ENCODE peak calls at places on chromosomes 3 and 15, in nine cellular contexts. M is sigmoid colon, F is GM12892, J is HCT116, E is heart left ventricle, U is prostate gland, K is H54, I is adrenal gland, S is lower leg skin. C is an unnamed sample.

GRCh38 chr3:43998374-43998840 is 243.3 kb upstream of the TOPAZ1 start:
- DNase-seq in U (no peak), F (no peak), S (no peak), K (no peak), I (no peak), J (no peak), M (no peak), E (no peak), C (no peak)

GRCh38 chr15:40782609-40783227 is 12.9 kb downstream of the C15orf62 start:
- DNase-seq in I (no peak), M (no peak), K (no peak), U (peak), J (peak), S (peak), E (peak), F (peak), C (peak)

GRCh38 chr15:101003706-101004105 is 84.5 kb downstream of the LRRK1 start:
- DNase-seq in I (no peak), M (peak), K (no peak), F (no peak), J (no peak), S (no peak), E (no peak), U (no peak), C (no peak)

GRCh38 chr15:74901612-74902063 is 5.0 kb downstream of the FAM219B start:
- DNase-seq in J (no peak), E (peak), U (peak), I (peak), M (peak), K (peak), F (peak), S (peak), C (peak)

GRCh38 chr3:72982653-72983366 is 13.8 kb upstream of the PPP4R2 start:
- DNase-seq in S (no peak), K (no peak), U (no peak), E (no peak), M (no peak), J (no peak), F (no peak), I (no peak), C (no peak)

GRCh38 chr3:25843332-25843731 is 53.4 kb downstream of the OXSM start:
- DNase-seq in S (no peak), J (no peak), I (no peak), U (no peak), K (no peak), E (no peak), F (no peak), M (no peak), C (no peak)

GRCh38 chr3:150454622-150455021 is 46.5 kb downstream of the TSC22D2 start:
- DNase-seq in E (no peak), M (no peak), F (no peak), J (no peak), K (no peak), U (no peak), I (no peak), S (no peak), C (no peak)

GRCh38 chr15:39265261-39265660 is 315.6 kb upstream of the THBS1 start:
- DNase-seq in S (no peak), F (no peak), K (no peak), I (no peak), E (no peak), U (no peak), M (no peak), J (no peak), C (no peak)

GRCh38 chr3:195133462-195133861 is 137.5 kb downstream of the XXYLT1 start:
- DNase-seq in M (peak), U (peak), E (no peak), I (no peak), J (no peak), F (no peak), K (no peak), S (peak), C (no peak)

GRCh38 chr15:40844543-40844981 is 714 bp downstream of the SPINT1 start:
- DNase-seq in J (no peak), K (no peak), U (no peak), E (peak), S (no peak), M (no peak), F (no peak), I (no peak), C (peak)

GRCh38 chr3:181720281-181720680 is 8.6 kb downstream of the SOX2 start:
- DNase-seq in J (no peak), E (no peak), M (no peak), K (no peak), F (no peak), U (no peak), S (no peak), I (no peak), C (no peak)

GRCh38 chr3:119557874-119558264 is 1.5 kb downstream of the CD80 start:
- DNase-seq in F (no peak), U (no peak), J (no peak), M (no peak), E (no peak), I (no peak), S (no peak), K (no peak), C (no peak)

GRCh38 chr3:191366675-191367074 is 36.3 kb upstream of the UTS2B start:
- DNase-seq in F (no peak), K (no peak), E (no peak), U (no peak), J (no peak), I (no peak), S (no peak), M (no peak), C (no peak)

GRCh38 chr3:31166249-31166885 is 271.9 kb upstream of the GADL1 start:
- DNase-seq in I (no peak), J (no peak), F (no peak), K (peak), M (no peak), E (no peak), U (no peak), S (no peak), C (peak)

GRCh38 chr3:94028093-94028837 is at the start of gene STX19:
- DNase-seq in I (no peak), S (peak), J (peak), F (no peak), M (no peak), K (no peak), E (no peak), U (peak), C (no peak)
- TF ChIP-seq POLR2A in I (no peak), S (no peak), J (no peak), F (no peak), M (no peak), K (no peak), E (no peak), U (no peak), C (no peak)

DNA sequence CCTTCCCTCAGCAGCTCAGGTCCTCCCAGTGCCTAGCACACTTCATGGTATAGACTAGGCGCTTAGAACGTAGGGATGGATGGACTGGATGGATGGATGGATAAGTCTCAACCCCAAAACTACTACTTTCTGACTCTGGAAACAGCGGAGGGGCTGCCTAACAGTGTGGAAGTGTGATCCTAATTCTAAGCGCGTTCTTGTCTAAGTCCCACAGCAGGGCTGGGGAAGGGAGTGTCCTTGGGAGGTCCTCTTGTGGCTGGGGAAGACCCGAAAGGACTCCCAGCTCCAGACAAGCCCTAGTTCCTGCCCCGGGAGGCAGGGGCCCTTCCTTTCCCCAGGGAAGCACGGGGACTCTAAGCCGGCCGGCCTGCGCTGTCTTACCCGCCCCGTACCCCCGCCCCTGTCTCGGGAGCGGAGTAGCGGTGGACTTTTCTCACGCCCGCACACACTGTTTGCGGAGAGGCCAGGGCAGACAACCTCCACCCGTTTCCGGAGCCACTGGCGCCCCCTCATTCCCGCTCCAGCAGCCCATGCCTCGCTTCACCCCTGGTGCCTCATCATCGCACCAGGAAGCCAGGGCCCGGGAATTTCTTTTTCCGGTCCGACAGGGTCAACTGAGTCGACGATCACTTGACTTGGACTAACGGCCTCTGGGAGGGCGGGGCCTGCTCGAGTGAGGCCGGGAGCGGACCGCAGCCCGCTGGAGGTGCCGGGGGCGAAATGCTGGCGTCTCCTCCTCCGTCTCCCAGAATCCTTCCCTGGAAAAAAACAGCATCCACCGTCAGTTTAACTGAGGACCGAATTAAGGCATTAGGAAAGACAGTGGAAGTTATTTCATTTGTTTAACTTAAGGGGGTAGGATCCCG is 133.3 kb downstream of the TBC1D2B start:
- DNase-seq in K (no peak), M (peak), J (peak), S (peak), F (peak), E (peak), I (peak), U (peak), C (peak)
- TF ChIP-seq POLR2A in K (no peak), M (no peak), J (no peak), S (no peak), F (no peak), E (no peak), I (peak), U (no peak), C (no peak)

GRCh38 chr3:107524214-107525100 is 1.7 kb downstream of the BBX start:
- DNase-seq in U (peak), M (peak), K (peak), I (peak), E (peak), F (no peak), J (no peak), S (peak), C (peak)
- TF ChIP-seq POLR2A in U (peak), M (no peak), K (peak), I (peak), E (no peak), F (peak), J (no peak), S (no peak), C (no peak)

GRCh38 chr15:66673410-66674322 is 28.4 kb upstream of the SMAD6 start:
- DNase-seq in S (no peak), M (no peak), J (peak), F (no peak), U (no peak), K (no peak), I (peak), E (peak), C (no peak)
- TF ChIP-seq POLR2A in S (no peak), M (no peak), J (no peak), F (no peak), U (no peak), K (no peak), I (no peak), E (no peak), C (no peak)

DNA sequence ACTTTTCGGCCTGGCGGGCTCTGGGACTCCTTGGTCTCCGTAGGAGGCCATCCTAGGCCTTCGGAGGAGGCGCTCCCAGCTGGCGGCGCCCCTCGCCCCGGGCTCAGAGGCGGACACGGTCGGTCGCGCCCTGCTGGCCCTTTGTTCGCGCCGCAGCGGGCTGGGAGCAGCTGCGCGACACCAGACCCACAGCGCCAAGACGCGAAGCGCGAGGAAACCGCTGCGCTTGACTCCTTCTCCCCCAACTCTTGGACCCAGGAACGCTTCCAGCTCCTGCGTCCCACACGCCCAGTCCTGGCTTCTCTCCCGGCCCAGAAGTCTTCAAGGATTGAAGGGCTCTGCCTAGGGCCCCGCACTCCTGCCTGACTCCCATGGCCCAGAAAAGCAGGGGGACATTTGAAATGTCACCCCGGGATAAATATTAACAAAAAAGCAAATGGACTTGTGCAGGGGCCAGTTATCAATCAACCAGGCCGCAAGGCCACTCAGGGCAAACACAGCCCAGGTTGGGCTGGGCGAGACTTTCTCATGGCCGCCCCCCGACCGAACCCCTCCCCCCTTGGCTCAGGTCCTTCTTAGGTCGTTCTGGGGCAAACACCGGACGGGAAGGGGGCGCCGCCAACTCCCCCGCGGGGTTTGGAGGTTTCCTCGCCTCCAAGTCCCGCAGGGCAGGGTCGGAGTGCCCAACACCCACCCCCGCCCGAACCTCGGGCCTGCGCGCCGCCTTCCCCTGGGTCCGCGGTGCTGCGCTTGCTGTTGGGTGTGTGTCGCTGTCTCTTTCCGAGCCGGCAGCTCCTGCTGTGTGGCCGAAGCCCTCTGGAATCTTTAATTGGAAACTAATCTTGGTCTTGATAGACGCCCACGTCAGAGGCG is 5.1 kb downstream of the ONECUT1 start:
- DNase-seq in S (no peak), M (no peak), U (no peak), F (no peak), K (no peak), J (no peak), E (no peak), I (no peak), C (no peak)
- TF ChIP-seq POLR2A in S (no peak), M (no peak), U (no peak), F (no peak), K (no peak), J (no peak), E (no peak), I (no peak), C (no peak)

DNA sequence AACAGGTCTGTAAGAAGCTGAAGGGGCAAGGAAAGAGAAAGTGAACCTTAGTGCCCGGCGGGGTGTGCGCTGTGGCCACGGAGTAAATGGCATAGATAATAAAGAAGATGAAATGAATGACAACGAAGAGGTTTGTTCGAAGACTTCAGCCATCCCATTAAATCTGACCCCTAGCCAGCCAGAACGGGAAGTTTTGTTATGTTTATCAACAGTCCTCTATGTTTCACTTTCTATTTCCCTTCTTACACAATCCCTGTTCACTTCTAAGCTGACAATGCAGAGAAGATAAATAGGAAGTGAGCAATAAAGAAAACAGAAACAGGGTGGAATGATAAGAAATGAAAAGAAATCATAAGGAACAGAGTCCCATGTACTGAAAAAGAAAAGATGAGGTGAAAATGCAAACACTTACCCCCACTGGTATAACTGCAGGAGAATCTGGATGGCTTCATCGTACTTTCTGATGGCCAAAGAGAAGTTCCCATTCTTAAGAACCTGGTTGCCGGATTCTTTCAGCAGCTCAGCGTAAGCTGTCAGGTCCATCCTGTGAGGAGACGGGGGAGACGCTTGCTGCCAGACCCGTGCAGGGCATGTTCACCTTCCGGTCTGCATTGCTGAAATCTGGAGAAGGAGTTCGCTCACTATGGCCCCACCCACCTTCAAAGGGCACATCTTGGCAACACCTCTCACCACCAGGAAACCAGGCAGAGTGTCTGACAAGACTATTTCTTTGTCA is 36.8 kb downstream of the TRANK1 start:
- DNase-seq in K (peak), J (no peak), U (peak), E (peak), I (peak), F (no peak), S (no peak), M (peak), C (peak)
- TF ChIP-seq POLR2A in K (peak), J (no peak), U (peak), E (no peak), I (no peak), F (no peak), S (no peak), M (no peak), C (no peak)

GRCh38 chr3:126085276-126085675 is 1.4 kb upstream of the SLC41A3 start:
- DNase-seq in E (no peak), J (no peak), I (no peak), S (no peak), M (no peak), K (no peak), U (no peak), F (no peak), C (no peak)

GRCh38 chr3:126084667-126085180 is 800 bp upstream of the SLC41A3 start:
- DNase-seq in E (no peak), F (no peak), U (no peak), S (no peak), I (no peak), K (no peak), J (no peak), M (no peak), C (no peak)

GRCh38 chr3:126083138-126083445 is 832 bp downstream of the SLC41A3 start:
- DNase-seq in F (no peak), M (no peak), J (no peak), S (no peak), I (no peak), E (no peak), K (no peak), U (no peak), C (no peak)

GRCh38 chr3:126083511-126083912 is 412 bp downstream of the SLC41A3 start:
- DNase-seq in E (peak), U (peak), K (peak), F (peak), M (no peak), S (peak), J (no peak), I (peak), C (peak)

GRCh38 chr3:126083913-126084514 is at the start of gene SLC41A3:
- DNase-seq in S (peak), U (peak), E (peak), F (peak), J (peak), K (peak), I (peak), M (peak), C (peak)
- TF ChIP-seq POLR2A in S (no peak), U (peak), E (peak), F (no peak), J (peak), K (peak), I (peak), M (no peak), C (no peak)

DNA sequence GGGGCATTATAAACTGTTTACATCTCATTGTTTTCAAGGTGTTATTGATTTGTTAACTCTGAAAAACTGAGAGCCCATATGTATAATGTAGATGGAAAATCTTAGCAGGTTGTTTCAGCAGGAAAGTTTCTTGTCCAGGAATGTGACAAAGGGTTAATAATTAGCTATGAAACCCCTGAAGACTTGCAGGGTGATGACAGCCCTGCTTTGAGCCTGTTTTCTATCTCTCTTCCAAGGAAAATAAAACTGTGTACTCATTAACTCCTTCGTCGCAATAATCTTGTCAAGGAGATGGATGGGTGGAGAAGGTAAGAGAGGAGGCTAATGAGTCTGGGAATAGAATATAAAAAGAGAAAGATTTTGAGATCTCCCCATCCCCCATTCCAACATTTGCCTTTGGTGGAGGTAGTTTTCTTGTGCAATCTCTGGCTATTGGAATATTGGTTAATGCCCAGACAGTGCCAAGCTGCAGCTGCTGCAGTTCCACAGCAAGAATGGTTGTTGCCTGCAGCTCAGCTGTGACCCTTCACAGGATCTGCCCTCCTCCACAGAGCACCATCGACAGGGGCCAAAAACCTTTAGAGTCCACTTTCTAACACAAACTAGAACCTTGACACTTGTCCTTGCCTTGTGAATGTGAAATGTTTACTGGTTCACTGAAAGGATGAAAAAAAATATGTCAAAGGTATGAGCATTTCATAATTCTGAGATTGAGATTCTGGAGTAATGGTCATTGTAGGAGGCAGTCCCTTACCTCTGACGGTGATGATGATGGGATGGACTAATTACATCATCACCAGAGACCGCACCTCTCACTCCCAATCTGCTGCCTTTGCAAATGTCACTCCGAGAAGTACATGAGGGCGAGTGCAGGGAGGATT is 4.2 kb upstream of the LRIG1 start:
- DNase-seq in E (no peak), I (no peak), S (no peak), M (no peak), U (no peak), J (no peak), K (no peak), F (no peak), C (no peak)
- TF ChIP-seq POLR2A in E (no peak), I (no peak), S (no peak), M (no peak), U (no peak), J (no peak), K (no peak), F (no peak), C (no peak)

C was measured in thyroid gland.